ENCODE peak calls at places on chromosomes 6 and 20, in seven cellular contexts. A is heart right ventricle, J is mesendoderm, T is pancreas, Q is neural progenitor cell, E is OCI-LY7, C is adrenal gland. V is an unnamed sample.

GRCh38 chr6:47044418-47044817 is 2.3 kb upstream of the ADGRF1 start:
- DNase-seq in A (no peak), J (no peak), T (no peak), Q (no peak), E (no peak), C (no peak), V (no peak)

GRCh38 chr6:137291441-137291840 is 72.3 kb upstream of the IFNGR1 start:
- DNase-seq in A (peak; percentile 59), J (no peak), T (peak; percentile 44), Q (no peak), E (no peak), C (peak; percentile 30), V (no peak)

GRCh38 chr6:154503576-154504501 is 6.6 kb downstream of the CNKSR3 start:
- DNase-seq in A (no peak), J (no peak), T (no peak), Q (no peak), E (no peak), C (no peak), V (no peak)

GRCh38 chr20:40702504-40702903 is 13.5 kb upstream of the MAFB start:
- DNase-seq in A (no peak), J (peak; percentile 34), T (no peak), Q (no peak), E (no peak), C (no peak), V (no peak)

GRCh38 chr20:53707341-53708102 is 113.9 kb upstream of the ZNF217 start:
- DNase-seq in A (peak; percentile 16), J (no peak), T (no peak), Q (no peak), E (peak; percentile 33), C (no peak), V (no peak)

GRCh38 chr6:4209201-4209600 is 73.8 kb upstream of the ECI2 start:
- DNase-seq in A (no peak), J (no peak), T (no peak), Q (no peak), E (peak; percentile 29), C (no peak), V (no peak)

GRCh38 chr6:155519339-155519738 is 63.7 kb upstream of the NOX3 start:
- DNase-seq in A (no peak), J (no peak), T (no peak), Q (no peak), E (no peak), C (no peak), V (no peak)

GRCh38 chr6:102619585-102619984 is 1226.1 kb downstream of the GRIK2 start:
- DNase-seq in A (no peak), J (peak; percentile 15), T (no peak), Q (peak; percentile 32), E (peak; percentile 15), C (no peak), V (no peak)

GRCh38 chr6:29087213-29087612 is at the start of gene OR2B3:
- DNase-seq in A (no peak), J (no peak), T (no peak), Q (no peak), E (no peak), C (no peak), V (no peak)

GRCh38 chr6:139699335-139699734 is 324.9 kb upstream of the CITED2 start:
- DNase-seq in A (no peak), J (no peak), T (no peak), Q (no peak), E (no peak), C (no peak), V (no peak)

GRCh38 chr20:24799971-24800580 is 149.0 kb upstream of the CST7 start:
- DNase-seq in A (no peak), J (no peak), T (no peak), Q (no peak), E (no peak), C (no peak), V (peak; percentile 30)

GRCh38 chr6:44301782-44302564 is 11.2 kb downstream of the AARS2 start:
- DNase-seq in A (no peak), J (no peak), T (no peak), Q (no peak), E (no peak), C (peak; percentile 79), V (no peak)

GRCh38 chr20:36240076-36240475 is 3.8 kb downstream of the AAR2 start:
- DNase-seq in A (no peak), J (no peak), T (no peak), Q (no peak), E (no peak), C (no peak), V (no peak)

GRCh38 chr6:23446394-23447001 is 679.5 kb upstream of the NRSN1 start:
- DNase-seq in A (peak; percentile 7), J (peak; percentile 49), T (no peak), Q (peak; percentile 25), E (no peak), C (no peak), V (no peak)

GRCh38 chr6:111417181-111417585 is 65.8 kb downstream of the REV3L start:
- DNase-seq in A (peak; percentile 37), J (no peak), T (no peak), Q (no peak), E (no peak), C (peak; percentile 43), V (no peak)

GRCh38 chr6:35973670-35974222 is 50.7 kb downstream of the SLC26A8 start:
- DNase-seq in A (no peak), J (no peak), T (no peak), Q (no peak), E (no peak), C (peak; percentile 29), V (no peak)

GRCh38 chr6:137867685-137868509 is 838 bp downstream of the TNFAIP3 start:
- DNase-seq in A (no peak), J (no peak), T (peak; percentile 38), Q (peak; percentile 80), E (peak; percentile 87), C (peak; percentile 23), V (peak; percentile 24)

GRCh38 chr20:9353180-9353915 is 161.0 kb upstream of the LAMP5 start:
- DNase-seq in A (no peak), J (no peak), T (no peak), Q (no peak), E (no peak), C (no peak), V (no peak)

GRCh38 chr6:128519931-128520435 is 416 bp downstream of the PTPRK start:
- DNase-seq in A (peak; percentile 61), J (peak; percentile 87), T (peak; percentile 55), Q (no peak), E (no peak), C (peak; percentile 60), V (no peak)

GRCh38 chr6:31912186-31912585 is 10.3 kb upstream of the ZBTB12 start:
- DNase-seq in A (no peak), J (no peak), T (no peak), Q (no peak), E (no peak), C (no peak), V (no peak)

GRCh38 chr6:41706876-41707564 is 28.4 kb downstream of the TFEB start:
- DNase-seq in A (no peak), J (no peak), T (no peak), Q (no peak), E (peak; percentile 58), C (peak; percentile 74), V (peak; percentile 61)
- H3K4me3 ChIP-seq in A (no peak overlapping the region), J (no peak overlapping the region), T (no peak overlapping the region), Q (no peak overlapping the region), E (peak overlapping the region; percentile 69), C (no peak overlapping the region), V (peak overlapping the region; percentile 7)

GRCh38 chr6:72689107-72689954 is 67.5 kb downstream of the KCNQ5 start:
- DNase-seq in A (no peak), J (no peak), T (no peak), Q (peak; percentile 10), E (peak; percentile 8), C (no peak), V (no peak)

DNA sequence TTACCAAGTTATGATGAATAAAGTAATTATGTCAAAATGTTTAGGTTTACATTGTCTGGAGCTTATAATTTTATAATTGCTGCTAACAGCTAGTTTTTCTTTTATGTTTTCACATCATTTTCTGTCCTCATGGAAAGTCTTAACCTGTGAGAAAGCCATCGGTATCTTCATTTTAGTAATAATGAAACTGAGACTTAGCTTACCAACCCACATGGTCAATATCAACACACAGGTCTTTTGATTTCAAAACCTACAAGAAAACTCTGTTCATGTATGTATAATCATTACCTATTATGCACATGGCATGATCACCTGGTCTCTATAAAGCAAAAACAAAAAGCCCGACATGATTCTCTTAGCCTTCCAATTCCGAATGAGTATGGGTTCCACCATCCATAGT is 61.9 kb downstream of the KCNQ5 start:
- DNase-seq in A (no peak), J (no peak), T (no peak), Q (no peak), E (no peak), C (no peak), V (no peak)
- H3K4me1 ChIP-seq in A (no peaks in the 10 kb centered on the region), J (peaks cover 3% of the 10 kb centered on the region), T (no peaks in the 10 kb centered on the region), Q (no peaks in the 10 kb centered on the region), E (no peaks in the 10 kb centered on the region), C (no peaks in the 10 kb centered on the region), V (no peaks in the 10 kb centered on the region)

DNA sequence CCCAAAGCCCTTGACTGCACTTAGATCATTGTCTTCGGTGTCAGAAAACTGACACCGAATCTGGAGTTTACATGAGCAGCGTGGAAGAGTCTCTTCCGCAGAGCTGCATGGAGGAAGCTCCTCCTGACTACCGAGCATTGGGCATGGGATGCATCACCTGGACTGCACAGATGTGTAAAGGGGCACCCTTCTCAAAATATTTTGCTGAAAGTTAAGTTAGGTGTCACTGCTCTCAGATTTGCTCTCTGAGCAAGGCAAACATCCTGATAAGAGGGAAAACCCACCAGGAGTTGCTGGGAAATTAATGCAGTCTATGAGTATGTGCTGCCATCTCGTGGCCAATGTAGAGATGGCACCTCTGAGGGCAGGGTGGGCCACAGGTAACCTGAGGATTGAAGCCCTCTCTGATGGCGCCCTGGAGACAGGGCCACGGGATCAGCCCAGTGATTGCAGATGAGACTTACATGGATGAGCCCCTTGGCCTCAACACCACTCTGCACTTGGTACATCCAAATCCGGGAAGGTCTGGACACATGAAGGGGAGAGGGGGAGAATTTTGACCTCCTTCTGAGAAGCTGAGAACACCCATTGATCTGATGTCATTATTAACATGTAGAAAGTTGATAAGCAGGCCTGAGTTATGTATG is 129.9 kb downstream of the LPA start:
- DNase-seq in A (peak; percentile 31), J (peak; percentile 76), T (peak; percentile 18), Q (peak; percentile 70), E (peak; percentile 37), C (peak; percentile 39), V (peak; percentile 63)
- H3K4me3 ChIP-seq in A (no peak overlapping the region), J (no peak overlapping the region), T (no peak overlapping the region), Q (peak overlapping the region; percentile 33), E (no peak overlapping the region), C (no peak overlapping the region), V (peak overlapping the region; percentile 13)

GRCh38 chr6:143961868-143962643 is 46.0 kb downstream of the PLAGL1 start:
- DNase-seq in A (no peak), J (no peak), T (no peak), Q (peak; percentile 87), E (no peak), C (no peak), V (no peak)
- H3K4me1 ChIP-seq in A (peaks cover 41% of the 10 kb centered on the region), J (peaks cover 38% of the 10 kb centered on the region), T (no peaks in the 10 kb centered on the region), Q (peaks cover 95% of the 10 kb centered on the region), E (no peaks in the 10 kb centered on the region), C (peaks cover 23% of the 10 kb centered on the region), V (peaks cover 7% of the 10 kb centered on the region)